ENCODE peak calls at places on chromosome 21, in eight cellular contexts. J is lower leg skin, F is colonic mucosa, D is cardiac fibroblast, B is tibial artery, N is Peyer's patch, L is NB4, Q is SK-N-SH. V is an unnamed sample.

GRCh38 chr21:42258150-42258884 is 39.4 kb downstream of the ABCG1 start:
- DNase-seq in N (peak), Q (peak), D (peak), B (peak), J (peak), F (peak), L (peak), V (peak)

GRCh38 chr21:32562426-32562825 is 22.9 kb downstream of the TCP10L start:
- DNase-seq in Q (no peak), L (no peak), N (no peak), J (peak), B (no peak), F (no peak), D (peak), V (no peak)

GRCh38 chr21:41344146-41344545 is 17.7 kb upstream of the MX2 start:
- DNase-seq in D (no peak), F (no peak), L (no peak), B (no peak), N (no peak), Q (no peak), J (no peak), V (no peak)

GRCh38 chr21:32604484-32604883 is 7.7 kb downstream of the CFAP298 start:
- DNase-seq in B (no peak), D (no peak), F (no peak), N (no peak), L (no peak), Q (no peak), J (peak), V (no peak)

GRCh38 chr21:28550057-28550825 is 442.4 kb downstream of the LTN1 start:
- DNase-seq in D (no peak), N (no peak), B (no peak), L (no peak), Q (no peak), F (no peak), J (no peak), V (no peak)

GRCh38 chr21:38323721-38324591 is 67.2 kb downstream of the KCNJ15 start:
- DNase-seq in Q (no peak), D (peak), B (no peak), L (peak), N (no peak), J (peak), F (no peak), V (no peak)

GRCh38 chr21:32336711-32337110 is 38.1 kb downstream of the MRAP start:
- DNase-seq in N (no peak), F (no peak), J (peak), B (no peak), L (no peak), D (peak), Q (no peak), V (no peak)

GRCh38 chr21:24045775-24046215 is 1561.5 kb downstream of the MRPL39 start:
- DNase-seq in D (peak), F (peak), B (peak), J (no peak), Q (peak), L (peak), N (peak), V (peak)

GRCh38 chr21:38623552-38623951 is 125.3 kb upstream of the ERG start:
- DNase-seq in Q (no peak), D (no peak), J (no peak), B (no peak), L (no peak), F (no peak), N (no peak), V (no peak)

GRCh38 chr21:31279986-31280385 is 64.1 kb downstream of the TIAM1 start:
- DNase-seq in N (no peak), J (no peak), B (no peak), Q (no peak), F (no peak), D (no peak), L (no peak), V (no peak)

GRCh38 chr21:24290151-24290833 is 1317.0 kb downstream of the MRPL39 start:
- DNase-seq in B (no peak), D (no peak), F (no peak), N (no peak), Q (no peak), L (no peak), J (no peak), V (no peak)

GRCh38 chr21:18030248-18030647 is 211.1 kb upstream of the C21orf91 start:
- DNase-seq in B (no peak), N (no peak), L (peak), J (no peak), Q (no peak), D (no peak), F (no peak), V (no peak)

GRCh38 chr21:43727571-43728466 is 8.9 kb downstream of the PDXK start:
- DNase-seq in B (peak), N (no peak), Q (no peak), L (peak), D (no peak), F (no peak), J (no peak), V (peak)

GRCh38 chr21:18117116-18117515 is 127.5 kb upstream of the CHODL start:
- DNase-seq in B (no peak), J (no peak), L (no peak), N (no peak), Q (no peak), D (no peak), F (no peak), V (no peak)

GRCh38 chr21:42861311-42862122 is 17.8 kb downstream of the WDR4 start:
- DNase-seq in N (no peak), F (no peak), J (no peak), D (no peak), Q (peak), L (no peak), B (no peak), V (no peak)

GRCh38 chr21:46229133-46229922 is 754 bp upstream of the LSS start:
- DNase-seq in F (no peak), L (no peak), B (no peak), N (peak), Q (peak), D (no peak), J (peak), V (no peak)

GRCh38 chr21:42300045-42300583 is 15.1 kb downstream of the TFF3 start:
- DNase-seq in D (no peak), B (no peak), Q (no peak), N (no peak), J (no peak), F (no peak), L (no peak), V (no peak)

GRCh38 chr21:37862536-37862935 is 53.7 kb downstream of the KCNJ6 start:
- DNase-seq in N (no peak), D (peak), L (peak), J (no peak), F (no peak), B (no peak), Q (peak), V (peak)

GRCh38 chr21:27149034-27149433 is 182.1 kb upstream of the ADAMTS5 start:
- DNase-seq in D (peak), B (no peak), N (no peak), F (no peak), Q (no peak), J (no peak), L (no peak), V (no peak)

GRCh38 chr21:27759091-27759659 is 792.3 kb upstream of the ADAMTS5 start:
- DNase-seq in L (no peak), F (peak), N (no peak), D (no peak), J (no peak), B (no peak), Q (no peak), V (peak)

GRCh38 chr21:38223893-38224540 is 32.8 kb upstream of the KCNJ15 start:
- DNase-seq in B (no peak), J (no peak), N (no peak), Q (no peak), D (peak), L (peak), F (peak), V (peak)

GRCh38 chr21:21200939-21201610 is 202.9 kb downstream of the NCAM2 start:
- DNase-seq in B (no peak), D (peak), F (no peak), J (no peak), L (no peak), N (no peak), Q (no peak), V (no peak)

GRCh38 chr21:44911384-44912157 is 9.1 kb downstream of the ITGB2 start:
- DNase-seq in J (peak), B (peak), D (no peak), Q (peak), N (no peak), L (no peak), F (peak), V (peak)

GRCh38 chr21:45443595-45444181 is 38.7 kb downstream of the COL18A1 start:
- DNase-seq in J (no peak), N (no peak), F (no peak), L (peak), D (no peak), B (no peak), Q (no peak), V (no peak)

GRCh38 chr21:43917515-43918384 is 52.7 kb downstream of the AGPAT3 start:
- DNase-seq in B (no peak), L (no peak), F (no peak), D (no peak), Q (no peak), J (no peak), N (no peak), V (peak)

GRCh38 chr21:25373126-25374082 is 233.9 kb downstream of the MRPL39 start:
- DNase-seq in L (no peak), B (no peak), N (no peak), D (no peak), J (no peak), F (no peak), Q (no peak), V (no peak)

GRCh38 chr21:46325073-46325912 is 1.3 kb downstream of the PCNT start:
- DNase-seq in L (peak), F (peak), J (peak), N (peak), B (peak), Q (peak), D (peak), V (peak)

GRCh38 chr21:44454058-44454457 is 1.3 kb upstream of the LRRC3 start:
- DNase-seq in B (no peak), L (no peak), Q (no peak), F (no peak), N (no peak), J (no peak), D (no peak), V (no peak)

GRCh38 chr21:26591543-26591942 is 18.5 kb upstream of the CYYR1 start:
- DNase-seq in N (no peak), L (no peak), F (no peak), J (no peak), Q (no peak), B (no peak), D (no peak), V (no peak)

GRCh38 chr21:40555129-40555528 is 291.8 kb downstream of the DSCAM start:
- DNase-seq in Q (peak), D (no peak), B (no peak), N (no peak), F (no peak), J (no peak), L (no peak), V (no peak)

GRCh38 chr21:42860345-42860744 is 19.0 kb downstream of the WDR4 start:
- DNase-seq in D (no peak), F (no peak), N (no peak), Q (no peak), J (no peak), B (no peak), L (no peak), V (no peak)

DNA sequence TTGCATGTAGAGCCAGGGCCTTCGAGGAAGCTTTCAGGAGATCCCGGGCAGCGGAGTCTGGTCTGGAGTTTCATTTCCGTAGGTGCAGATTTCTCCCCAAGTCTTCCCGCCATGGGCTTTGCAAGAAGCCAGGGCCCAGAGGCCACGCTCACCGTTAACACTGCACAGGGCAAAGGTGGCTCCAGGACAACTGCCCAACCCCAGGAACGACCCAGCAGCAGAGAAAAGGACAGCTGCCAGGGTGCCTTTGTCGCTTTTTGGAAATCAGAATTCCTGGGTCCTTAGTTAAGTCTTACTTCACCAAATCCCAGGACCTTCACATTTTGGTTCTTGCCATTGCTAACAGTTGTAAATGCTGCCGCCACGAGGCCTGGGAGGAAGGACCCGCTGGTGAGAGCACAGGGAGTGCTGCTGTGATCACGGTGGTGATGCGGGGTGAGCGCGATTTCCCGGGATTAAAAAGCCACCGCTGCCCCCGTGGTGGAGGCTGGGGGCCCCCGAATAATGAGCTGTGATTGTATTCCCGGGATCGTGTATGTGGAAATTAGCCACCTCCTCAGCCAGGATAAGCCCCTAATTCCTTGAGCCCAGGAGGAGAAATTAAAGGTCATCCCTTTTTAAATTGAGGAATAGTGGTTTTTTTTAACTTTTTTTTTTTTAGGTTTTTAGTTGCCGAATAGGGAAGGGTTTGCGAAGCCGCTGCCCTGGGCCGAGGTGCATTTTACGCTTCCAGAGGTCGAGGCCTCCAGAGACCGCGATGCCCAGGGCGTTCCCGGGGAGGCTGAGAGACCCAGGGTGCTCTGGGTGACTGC is 8.2 kb downstream of the SIM2 start:
- DNase-seq in L (no peak), B (peak), D (no peak), N (no peak), Q (peak), F (peak), J (peak), V (no peak)
- TF ChIP-seq CTCF in L (no peak), B (no peak), D (no peak), N (no peak), Q (peak), F (no peak), J (no peak), V (no peak)

DNA sequence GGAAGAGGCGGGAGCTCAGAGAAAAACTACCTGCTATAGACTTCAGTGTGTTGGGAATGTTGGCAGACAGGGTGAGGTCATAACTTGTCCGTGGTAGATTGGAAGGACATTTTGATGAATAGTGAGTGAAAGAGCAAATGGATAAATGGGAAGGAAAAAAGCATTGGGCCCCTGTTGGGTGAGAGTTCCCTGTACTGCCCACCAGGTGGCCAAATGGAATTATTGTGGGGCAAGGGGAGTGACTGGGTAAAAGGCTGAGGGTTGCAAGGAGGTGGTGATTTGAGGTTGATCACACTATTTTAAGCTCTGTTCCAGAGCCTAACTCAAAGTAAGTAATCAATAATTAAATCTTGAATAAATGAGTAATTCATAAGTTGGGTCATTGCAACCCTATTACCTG is 60.4 kb downstream of the MRPS6 start:
- DNase-seq in B (no peak), F (no peak), N (no peak), Q (no peak), J (no peak), L (peak), D (no peak), V (no peak)
- TF ChIP-seq CTCF in B (peak), F (no peak), N (peak), Q (peak), J (no peak), L (no peak), D (peak), V (no peak)

GRCh38 chr21:35100351-35100771 is 51.3 kb upstream of the RUNX1 start:
- DNase-seq in D (no peak), J (no peak), N (no peak), B (no peak), F (no peak), Q (no peak), L (no peak), V (no peak)
- TF ChIP-seq CTCF in D (no peak), J (no peak), N (no peak), B (no peak), F (no peak), Q (no peak), L (no peak), V (no peak)

DNA sequence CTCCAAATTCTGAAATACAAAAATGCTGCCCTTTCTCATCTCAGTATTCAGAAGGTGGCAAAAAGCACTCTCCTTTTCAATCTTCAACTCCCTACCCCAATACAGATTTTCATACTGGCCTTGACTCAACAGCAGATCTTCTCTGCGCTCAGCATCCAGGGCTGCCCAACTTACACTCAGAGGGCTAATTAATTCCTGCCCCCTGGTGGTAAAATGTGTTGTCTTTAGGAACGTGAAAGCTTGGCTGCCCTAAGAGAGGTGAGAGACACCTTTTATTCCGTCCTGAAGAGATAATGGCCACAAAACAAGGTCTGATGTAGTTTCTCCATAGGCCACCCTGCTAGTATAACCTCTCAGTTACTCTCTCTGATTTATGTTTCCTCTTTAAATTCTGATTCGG is 25.0 kb downstream of the KRTAP24-1 start:
- DNase-seq in D (peak), Q (peak), B (no peak), F (peak), J (no peak), N (no peak), L (peak), V (peak)
- TF ChIP-seq CTCF in D (peak), Q (peak), B (no peak), F (peak), J (no peak), N (peak), L (peak), V (no peak)

DNA sequence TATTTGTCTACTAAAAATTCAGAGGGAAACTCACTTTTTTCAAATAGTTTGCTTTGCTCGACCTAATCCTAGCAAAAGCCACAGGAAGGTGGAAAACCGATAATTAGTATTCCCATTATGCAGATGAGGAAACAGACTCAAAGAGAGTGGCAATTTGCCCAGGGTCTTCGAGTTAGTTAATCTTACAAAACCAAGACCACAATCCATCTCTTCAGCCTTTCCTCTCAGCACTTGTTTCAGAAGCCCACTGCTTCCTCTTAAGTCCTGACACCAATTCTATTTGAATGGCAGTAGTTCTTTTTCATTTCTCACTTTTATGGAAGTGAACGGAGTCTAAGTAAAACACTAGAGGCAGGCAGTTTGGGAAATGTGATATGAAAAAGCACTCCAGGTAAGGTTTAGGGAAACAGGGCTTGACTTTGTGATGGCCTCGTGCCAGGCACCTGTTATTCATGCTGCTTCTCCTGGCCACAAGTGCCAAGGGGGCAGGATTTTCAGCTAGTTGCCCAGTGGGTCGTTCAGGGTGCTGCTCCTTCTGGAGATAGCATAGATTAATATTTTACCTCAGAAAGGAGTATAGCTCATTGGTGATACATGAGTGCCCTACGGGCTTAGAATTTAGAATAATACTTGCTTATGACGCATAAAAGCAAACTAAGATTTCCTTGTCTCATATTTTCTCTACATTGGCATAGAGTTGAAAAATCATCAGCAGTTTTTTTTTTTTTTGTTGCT is 76.6 kb upstream of the NRIP1 start:
- DNase-seq in F (peak), J (no peak), Q (no peak), B (no peak), D (no peak), L (no peak), N (no peak), V (peak)
- TF ChIP-seq CTCF in F (no peak), J (no peak), Q (no peak), B (no peak), D (no peak), L (no peak), N (no peak), V (no peak)

GRCh38 chr21:30207252-30207579 is 8.7 kb downstream of the CLDN8 start:
- DNase-seq in L (no peak), F (no peak), B (no peak), J (no peak), D (no peak), Q (no peak), N (no peak), V (no peak)

GRCh38 chr21:30206551-30207251 is 9.2 kb downstream of the CLDN8 start:
- DNase-seq in Q (no peak), B (no peak), J (no peak), D (peak), L (no peak), F (no peak), N (no peak), V (no peak)

GRCh38 chr21:30209571-30209970 is 6.3 kb downstream of the CLDN8 start:
- DNase-seq in Q (no peak), D (peak), J (no peak), B (no peak), F (no peak), L (no peak), N (no peak), V (no peak)
- TF ChIP-seq CTCF in Q (no peak), D (no peak), J (no peak), B (no peak), F (no peak), L (no peak), N (no peak), V (no peak)

V was measured in Calu3.